ENCODE peak calls at places on chromosome 7, in four cellular contexts. B, W, P and H are unnamed samples.

GRCh38 chr7:5545529-5545928 is 121.9 kb upstream of the TNRC18 start:
- DNase-seq in B (no peak), W (no peak), P (no peak), H (peak)

GRCh38 chr7:38535013-38535412 is 96.2 kb downstream of the AMPH start:
- DNase-seq in B (no peak), W (no peak), P (no peak), H (no peak)

GRCh38 chr7:5217851-5218331 is 27.9 kb downstream of the WIPI2 start:
- DNase-seq in B (no peak), W (no peak), P (no peak), H (no peak)

GRCh38 chr7:43864126-43864525 is 5.2 kb downstream of the MRPS24 start:
- DNase-seq in B (no peak), W (no peak), P (peak), H (no peak)

GRCh38 chr7:107501593-107501992 is 31.7 kb downstream of the GPR22 start:
- DNase-seq in B (peak), W (no peak), P (no peak), H (peak)

GRCh38 chr7:40827217-40828085 is 692.6 kb downstream of the SUGCT start:
- DNase-seq in B (peak), W (no peak), P (no peak), H (no peak)

GRCh38 chr7:134602921-134603394 is 43.7 kb upstream of the BPGM start:
- DNase-seq in B (no peak), W (no peak), P (no peak), H (no peak)

GRCh38 chr7:69864283-69864682 is 266.0 kb downstream of the AUTS2 start:
- DNase-seq in B (no peak), W (no peak), P (no peak), H (no peak)

GRCh38 chr7:47888371-47889265 is 59.6 kb downstream of the PKD1L1 start:
- DNase-seq in B (no peak), W (no peak), P (no peak), H (no peak)

GRCh38 chr7:20834656-20835055 is 48.0 kb upstream of the SP8 start:
- DNase-seq in B (peak), W (no peak), P (no peak), H (no peak)

GRCh38 chr7:134962270-134962669 is 24.0 kb upstream of the AGBL3 start:
- DNase-seq in B (peak), W (no peak), P (no peak), H (no peak)

GRCh38 chr7:13990319-13990983 is 985 bp upstream of the ETV1 start:
- DNase-seq in B (peak), W (no peak), P (peak), H (peak)

GRCh38 chr7:1033546-1034145 is 10.7 kb upstream of the GPR146 start:
- DNase-seq in B (no peak), W (no peak), P (no peak), H (no peak)

GRCh38 chr7:154743211-154743610 is 259.7 kb downstream of the PAXIP1 start:
- DNase-seq in B (no peak), W (no peak), P (no peak), H (no peak)

GRCh38 chr7:148084138-148084537 is 506.4 kb upstream of the C7orf33 start:
- DNase-seq in B (peak), W (no peak), P (peak), H (peak)

GRCh38 chr7:104267701-104268368 is 60.0 kb upstream of the ORC5 start:
- DNase-seq in B (peak), W (no peak), P (no peak), H (no peak)

GRCh38 chr7:25716421-25716820 is 435.6 kb upstream of the NFE2L3 start:
- DNase-seq in B (no peak), W (no peak), P (no peak), H (no peak)

GRCh38 chr7:50682079-50682478 is 100.6 kb downstream of the GRB10 start:
- DNase-seq in B (no peak), W (no peak), P (no peak), H (no peak)

GRCh38 chr7:17523813-17524741 is 225.6 kb downstream of the AHR start:
- DNase-seq in B (peak), W (no peak), P (peak), H (no peak)

GRCh38 chr7:33806284-33807157 is 98.8 kb upstream of the BMPER start:
- DNase-seq in B (no peak), W (no peak), P (no peak), H (no peak)

GRCh38 chr7:121172484-121172883 is 156.3 kb upstream of the WNT16 start:
- DNase-seq in B (no peak), W (no peak), P (no peak), H (no peak)

GRCh38 chr7:12066561-12066960 is 144.5 kb upstream of the TMEM106B start:
- DNase-seq in B (peak), W (no peak), P (peak), H (no peak)

GRCh38 chr7:131924857-131925256 is 368.4 kb upstream of the PODXL start:
- DNase-seq in B (no peak), W (no peak), P (no peak), H (no peak)

GRCh38 chr7:18520450-18521235 is 25.1 kb downstream of the HDAC9 start:
- DNase-seq in B (no peak), W (no peak), P (no peak), H (no peak)

GRCh38 chr7:150903627-150904026 is 51.3 kb downstream of the AOC1 start:
- DNase-seq in B (no peak), W (no peak), P (peak), H (no peak)

GRCh38 chr7:1787241-1787640 is 117.2 kb downstream of the ELFN1 start:
- DNase-seq in B (peak), W (no peak), P (no peak), H (peak)

GRCh38 chr7:40219917-40220316 is 85.1 kb downstream of the SUGCT start:
- DNase-seq in B (no peak), W (no peak), P (no peak), H (no peak)

GRCh38 chr7:130290745-130291144 is 2.2 kb upstream of the CPA4 start:
- DNase-seq in B (no peak), W (no peak), P (peak), H (no peak)

GRCh38 chr7:88835147-88835728 is 39.7 kb upstream of the TEX47 start:
- DNase-seq in B (peak), W (no peak), P (peak), H (no peak)

GRCh38 chr7:73966941-73967831 is 60.8 kb upstream of the ELN start:
- DNase-seq in B (no peak), W (no peak), P (no peak), H (no peak)

GRCh38 chr7:138865843-138866242 is 67.8 kb upstream of the ATP6V0A4 start:
- DNase-seq in B (peak), W (no peak), P (peak), H (peak)

GRCh38 chr7:18566829-18567228 is 71.3 kb downstream of the HDAC9 start:
- DNase-seq in B (peak), W (no peak), P (no peak), H (no peak)

GRCh38 chr7:131231381-131232220 is 96.1 kb upstream of the MKLN1 start:
- DNase-seq in B (no peak), W (peak), P (no peak), H (no peak)

GRCh38 chr7:28855538-28856217 is 102.5 kb downstream of the TRIL start:
- DNase-seq in B (no peak), W (no peak), P (peak), H (no peak)

GRCh38 chr7:140889645-140890044 is 35.1 kb downstream of the BRAF start:
- DNase-seq in B (no peak), W (no peak), P (no peak), H (no peak)